ENCODE peak calls at places on chromosome 18, in nine cellular contexts. F is IMR-90, R is A549, L is heart left ventricle, O is prostate gland, J is sigmoid colon, V is ovary, H is HepG2, E is tibial nerve. U is an unnamed sample.

GRCh38 chr18:48819276-48819675 is 131.5 kb downstream of the SMAD7 start:
- DNase-seq in J (peak), O (no peak), L (peak), F (no peak), R (no peak), V (no peak), E (no peak), H (no peak), U (no peak)

GRCh38 chr18:48072428-48073204 is 142.2 kb upstream of the SMAD2 start:
- DNase-seq in F (no peak), L (peak), R (no peak), J (no peak), V (no peak), H (no peak), E (no peak), O (peak), U (no peak)

GRCh38 chr18:46809145-46809544 is 52.3 kb upstream of the ST8SIA5 start:
- DNase-seq in F (no peak), R (no peak), H (no peak), V (no peak), J (no peak), L (no peak), E (no peak), O (no peak), U (no peak)

GRCh38 chr18:79393181-79393598 is 2.5 kb upstream of the NFATC1 start:
- DNase-seq in E (peak), L (no peak), O (no peak), R (no peak), V (peak), F (no peak), J (peak), H (no peak), U (no peak)

GRCh38 chr18:46672062-46672970 is 15.3 kb upstream of the LOXHD1 start:
- DNase-seq in H (no peak), L (no peak), E (no peak), F (peak), R (no peak), V (no peak), J (no peak), O (no peak), U (no peak)

GRCh38 chr18:39260565-39260964 is 1695.0 kb upstream of the CELF4 start:
- DNase-seq in V (no peak), F (no peak), E (no peak), R (no peak), H (no peak), L (no peak), O (no peak), J (no peak), U (no peak)

GRCh38 chr18:48866028-48866733 is 84.6 kb downstream of the SMAD7 start:
- DNase-seq in V (peak), O (peak), E (no peak), H (no peak), R (no peak), L (peak), F (peak), J (peak), U (no peak)

GRCh38 chr18:57813245-57813644 is 10.1 kb upstream of the ATP8B1 start:
- DNase-seq in L (no peak), H (peak), E (no peak), V (no peak), J (no peak), O (no peak), F (peak), R (peak), U (no peak)

GRCh38 chr18:34710430-34711386 is 610 bp downstream of the DTNA start:
- DNase-seq in R (no peak), H (no peak), J (no peak), O (no peak), E (no peak), V (no peak), F (peak), L (no peak), U (no peak)

GRCh38 chr18:78558948-78559347 is 420.7 kb upstream of the SALL3 start:
- DNase-seq in L (no peak), F (no peak), E (no peak), H (no peak), R (no peak), V (no peak), O (no peak), J (no peak), U (no peak)

GRCh38 chr18:60235164-60235563 is 137.4 kb downstream of the MC4R start:
- DNase-seq in E (no peak), R (no peak), O (no peak), H (no peak), V (no peak), F (no peak), J (no peak), L (no peak), U (no peak)

GRCh38 chr18:79868168-79868784 is 70.5 kb downstream of the KCNG2 start:
- DNase-seq in R (no peak), F (no peak), J (no peak), V (no peak), L (no peak), H (no peak), E (peak), O (no peak), U (no peak)

GRCh38 chr18:36776650-36777049 is 52.2 kb downstream of the TPGS2 start:
- DNase-seq in F (no peak), E (no peak), O (no peak), R (no peak), J (no peak), H (no peak), L (no peak), V (no peak), U (no peak)

GRCh38 chr18:62788891-62789290 is 73.5 kb downstream of the PHLPP1 start:
- DNase-seq in O (peak), R (no peak), F (no peak), H (no peak), E (no peak), V (no peak), L (no peak), J (no peak), U (no peak)

DNA sequence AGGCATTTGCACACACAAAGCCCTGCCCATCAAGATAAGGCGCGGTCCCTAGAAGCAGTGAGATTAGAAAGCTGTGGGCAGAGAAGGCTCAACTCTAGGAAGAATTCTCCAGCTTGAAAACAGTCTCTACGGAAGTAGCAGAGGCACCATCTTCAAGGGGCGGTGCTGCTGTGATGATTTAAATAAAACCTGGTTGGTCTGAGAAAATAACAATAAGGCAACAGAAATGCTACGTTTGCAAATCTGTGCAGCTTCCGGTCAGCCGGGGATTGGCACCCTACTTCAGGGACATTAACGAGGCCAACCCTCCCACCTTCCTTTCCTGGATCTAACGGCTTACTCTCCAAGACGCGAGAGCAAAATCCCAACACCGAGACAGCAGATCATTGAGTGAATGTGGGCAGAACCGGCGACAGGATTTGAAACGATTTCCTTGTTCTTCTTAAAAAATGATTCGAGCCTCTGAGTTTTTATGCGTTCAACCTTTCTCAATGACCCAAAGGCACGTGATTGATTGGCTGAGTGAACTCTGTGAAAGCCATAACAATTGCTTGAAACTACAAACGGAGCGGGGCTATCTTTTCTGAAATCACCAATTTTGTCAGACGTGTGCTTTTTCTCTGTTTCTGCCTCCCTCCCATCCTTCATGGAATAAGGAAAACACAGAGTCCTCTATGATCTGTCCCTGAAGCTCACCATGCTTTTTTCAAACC is 93.7 kb upstream of the ZNF516 start:
- DNase-seq in R (no peak), E (no peak), L (no peak), O (no peak), J (no peak), H (no peak), V (no peak), F (no peak), U (no peak)
- H3K4me3 ChIP-seq in R (peak), E (peak), L (no peak), O (peak), J (peak), H (no peak), V (peak), F (peak), U (peak)

DNA sequence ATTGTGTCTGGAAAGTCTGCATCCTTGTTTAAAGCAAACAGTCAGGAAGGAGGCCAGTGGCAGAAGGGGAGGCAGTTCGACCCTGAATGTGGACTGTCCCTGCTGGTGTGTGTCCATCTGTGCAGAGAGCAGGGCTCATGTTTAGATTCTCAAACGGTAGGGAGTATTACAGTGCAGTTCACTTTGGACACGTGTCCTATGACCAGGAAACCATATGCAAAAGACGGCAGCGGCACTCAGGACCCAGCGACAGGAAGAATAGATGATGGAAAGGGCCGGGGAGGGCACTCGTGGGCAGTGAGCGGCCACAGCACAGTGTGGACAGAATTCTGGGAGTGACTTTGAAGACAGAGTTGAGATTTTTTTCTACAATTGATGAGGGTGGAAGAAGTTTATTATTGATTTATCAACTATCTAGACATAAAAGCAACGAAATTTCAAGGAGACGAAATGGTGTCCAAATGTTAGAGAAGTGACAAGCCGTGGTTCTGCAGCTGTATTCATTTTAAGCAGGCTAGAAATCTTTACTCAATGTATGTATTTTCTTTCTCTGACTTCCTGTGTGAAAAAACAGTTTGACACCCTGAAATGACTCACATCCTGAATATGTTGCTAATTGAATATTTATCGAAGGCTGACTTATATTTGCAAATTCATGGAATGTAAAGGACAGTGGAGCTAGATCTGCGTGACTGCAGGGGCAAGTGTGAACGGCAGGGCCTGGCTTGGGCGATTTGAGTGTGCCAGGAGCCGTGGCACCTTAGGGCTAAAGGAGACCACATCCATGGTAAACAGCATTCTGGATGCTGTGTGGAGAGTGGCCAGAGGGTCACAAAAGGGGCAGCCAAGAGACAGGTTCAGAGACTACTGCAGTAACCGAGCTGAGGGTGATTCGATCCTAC is 214.2 kb downstream of the PTGR3 start:
- DNase-seq in R (no peak), H (no peak), F (peak), E (no peak), V (no peak), J (no peak), L (no peak), O (no peak), U (no peak)
- TF ChIP-seq POLR2A in R (no peak), H (no peak), F (no peak), E (no peak), V (no peak), J (no peak), L (no peak), O (no peak), U (peak)

DNA sequence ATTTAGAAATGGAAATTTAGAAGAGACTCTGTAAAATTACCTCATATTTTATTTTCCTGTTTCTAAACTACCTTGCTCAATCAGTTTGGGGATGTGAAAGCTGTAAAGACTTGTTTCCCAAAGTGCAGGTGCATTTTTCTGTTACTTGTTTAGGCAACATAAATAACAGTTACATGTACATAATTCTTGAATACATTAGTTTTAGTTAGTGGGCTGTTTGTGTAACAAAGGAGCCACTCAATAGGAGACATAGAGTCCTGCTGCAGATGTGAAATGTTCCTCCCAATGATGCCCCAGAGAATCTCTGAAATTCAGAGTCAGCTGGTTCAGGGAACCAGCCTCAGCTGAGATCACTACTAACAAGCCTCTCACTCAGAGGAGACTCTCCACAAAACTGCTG is 91.6 kb upstream of the TWSG1 start:
- DNase-seq in R (no peak), F (no peak), L (no peak), V (no peak), H (no peak), O (no peak), E (no peak), J (no peak), U (no peak)
- H3K4me3 ChIP-seq in R (no peak), F (no peak), L (no peak), V (no peak), H (no peak), O (no peak), E (no peak), J (no peak), U (no peak)

GRCh38 chr18:50073319-50073718 is 121.6 kb downstream of the MYO5B start:
- DNase-seq in F (no peak), R (no peak), L (no peak), H (no peak), V (no peak), J (no peak), E (no peak), O (no peak), U (no peak)
- TF ChIP-seq POLR2A in F (no peak), R (no peak), L (no peak), H (no peak), V (no peak), J (no peak), E (no peak), O (no peak), U (no peak)

DNA sequence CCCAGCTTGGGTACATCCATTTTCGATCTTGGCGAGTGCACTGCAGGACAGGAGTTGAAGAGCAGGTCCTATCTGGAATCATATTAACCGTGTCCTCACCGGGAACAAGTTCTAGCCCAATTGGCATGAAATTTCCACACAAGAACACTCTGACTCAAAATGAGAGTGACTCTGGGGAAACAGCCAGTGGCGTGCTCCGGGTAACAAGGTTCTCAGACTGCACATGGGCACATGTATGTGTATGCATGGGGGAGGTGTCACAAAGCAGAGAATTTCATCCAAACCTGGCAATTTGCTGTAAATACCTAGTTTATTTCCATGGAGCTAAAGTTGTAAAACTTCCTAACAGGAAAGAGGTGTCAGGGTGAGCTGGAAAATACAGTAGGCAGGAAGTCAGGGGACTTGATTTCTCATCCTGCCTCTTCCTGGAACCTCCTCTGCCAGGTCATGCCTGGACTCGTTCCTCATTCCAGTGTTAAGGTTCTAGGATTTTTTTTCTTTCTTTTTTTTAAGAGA is 1.7 kb downstream of the TUBB6 start:
- DNase-seq in O (no peak), J (no peak), E (no peak), V (no peak), H (no peak), L (no peak), R (no peak), F (no peak), U (no peak)
- H3K4me3 ChIP-seq in O (peak), J (peak), E (peak), V (peak), H (no peak), L (peak), R (peak), F (peak), U (peak)

DNA sequence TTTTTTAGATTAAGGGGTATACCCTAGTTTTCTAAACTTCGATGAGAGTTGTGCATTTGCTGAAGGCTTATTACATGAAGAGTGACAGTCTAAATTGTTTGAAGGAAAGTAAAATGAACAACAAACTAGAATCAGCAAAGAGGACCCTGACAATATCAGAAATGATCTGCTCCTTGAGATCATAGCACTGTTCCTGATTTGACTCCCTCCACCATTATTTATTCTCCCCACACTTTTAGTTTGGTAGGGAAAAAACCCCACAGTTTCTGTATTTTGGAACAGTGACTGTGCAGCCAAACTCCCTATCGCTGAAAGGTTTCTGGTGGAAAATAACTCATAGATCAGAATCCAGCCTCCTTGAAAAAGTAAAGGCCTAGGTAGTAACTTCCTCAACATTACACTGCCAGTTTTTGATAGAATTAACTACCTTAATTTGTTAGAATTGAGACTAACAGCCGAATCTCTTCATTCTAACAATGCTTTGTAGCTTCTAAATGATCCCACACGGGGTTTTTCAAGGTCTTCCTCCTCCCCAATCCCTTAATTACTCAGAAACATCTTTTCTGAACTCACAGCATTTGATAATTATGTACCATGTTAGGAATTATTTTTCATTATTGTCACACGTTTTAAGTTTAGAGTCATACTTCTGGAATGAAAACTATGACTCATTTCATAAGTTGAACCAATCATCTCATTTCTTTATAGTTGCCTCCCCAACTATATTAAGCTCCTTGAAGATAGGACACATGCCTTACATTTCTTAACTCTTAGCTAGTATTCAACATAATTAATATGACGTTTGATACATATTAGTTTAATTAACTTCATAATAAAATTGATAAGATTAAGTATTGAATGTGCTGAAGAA is 2.9 kb downstream of the MYL12A start:
- DNase-seq in O (no peak), V (no peak), H (no peak), L (no peak), F (peak), J (no peak), R (no peak), E (no peak), U (no peak)
- TF ChIP-seq POLR2A in O (no peak), V (no peak), H (no peak), L (no peak), F (peak), J (no peak), R (no peak), E (no peak), U (no peak)

DNA sequence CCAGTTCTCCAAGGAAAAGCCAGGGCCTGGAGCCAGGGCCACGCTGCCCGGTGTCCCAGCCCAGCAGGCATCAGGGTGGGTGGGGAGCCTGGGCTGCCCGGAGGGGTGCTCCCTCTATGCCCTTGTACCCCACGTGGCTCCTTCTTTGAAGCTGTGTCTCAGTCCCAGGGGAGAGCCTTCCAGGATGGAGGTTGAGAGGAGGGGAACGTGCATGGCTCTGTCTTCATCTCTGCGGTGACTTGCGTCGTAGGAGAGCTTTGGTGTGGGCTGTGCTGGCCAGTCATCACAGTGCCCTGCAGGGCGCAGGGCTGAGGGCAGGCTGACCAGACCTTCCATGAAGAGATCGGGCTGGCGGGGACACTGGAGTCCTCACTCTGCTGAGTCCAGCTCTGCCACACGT is 197.2 kb downstream of the LDLRAD4 start:
- DNase-seq in E (no peak), L (no peak), H (no peak), F (no peak), V (no peak), O (no peak), J (no peak), R (no peak), U (no peak)
- H3K4me3 ChIP-seq in E (no peak), L (no peak), H (no peak), F (no peak), V (no peak), O (no peak), J (no peak), R (no peak), U (no peak)

DNA sequence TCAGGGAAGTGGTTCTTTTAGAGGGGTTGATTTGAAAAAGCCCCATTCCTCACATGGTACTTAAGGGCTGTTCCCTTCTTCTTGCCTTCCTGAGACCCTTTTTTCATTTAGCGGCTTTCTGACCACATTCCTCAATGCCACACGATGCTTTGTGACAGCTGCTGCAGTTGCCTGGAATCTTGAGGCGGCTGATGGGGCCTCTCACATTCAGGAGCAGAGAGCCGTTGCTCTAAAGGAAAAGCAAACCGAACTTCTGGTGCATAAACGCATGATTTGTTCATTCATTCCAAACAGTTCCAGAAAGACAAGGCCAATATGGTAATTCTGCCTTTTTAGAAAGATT is 402.6 kb downstream of the TXNL1 start:
- DNase-seq in H (no peak), V (no peak), F (no peak), O (no peak), L (no peak), E (no peak), R (no peak), J (no peak), U (no peak)
- TF ChIP-seq POLR2A in H (no peak), V (no peak), F (no peak), O (no peak), L (no peak), E (no peak), R (no peak), J (no peak), U (no peak)

GRCh38 chr18:73261243-73261642 is 393.5 kb upstream of the NETO1 start:
- DNase-seq in J (no peak), F (no peak), O (no peak), V (no peak), R (no peak), E (no peak), L (no peak), H (no peak), U (no peak)

GRCh38 chr18:73261923-73262322 is 394.1 kb upstream of the NETO1 start:
- DNase-seq in E (no peak), O (no peak), R (no peak), J (no peak), L (no peak), V (no peak), H (no peak), F (no peak), U (no peak)

DNA sequence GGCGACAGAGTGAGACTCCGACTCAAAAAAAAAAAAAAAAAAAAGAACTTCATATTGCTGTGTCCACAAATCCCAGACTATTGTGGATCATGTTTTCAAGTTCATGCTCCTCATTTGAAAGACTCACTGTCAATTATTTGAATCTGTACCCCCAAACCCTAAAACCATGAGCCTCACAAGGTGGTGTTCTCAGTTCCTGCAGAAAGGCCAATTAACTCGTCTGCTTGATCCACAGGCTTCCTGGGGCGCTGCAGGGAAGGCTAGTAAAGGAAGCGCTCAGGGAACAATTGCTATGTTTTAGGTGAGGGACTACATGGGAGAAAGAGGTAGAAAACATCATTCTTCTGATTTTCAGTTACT is 396.8 kb upstream of the NETO1 start:
- DNase-seq in H (no peak), E (no peak), V (no peak), F (no peak), L (no peak), O (no peak), J (no peak), R (peak), U (no peak)
- H3K4me3 ChIP-seq in H (no peak), E (no peak), V (no peak), F (no peak), L (no peak), O (no peak), J (no peak), R (peak), U (no peak)